ENCODE peak calls at places on chromosomes 7 and 10, in five cellular contexts. One of them, this sample, is unnamed.

GRCh38 chr7:46515844-46516590 is 594.9 kb upstream of the IGFBP3 start:
- DNase-seq in A549: no peak
- DNase-seq in psoas muscle: no peak
- DNase-seq in transverse colon: no peak
- DNase-seq in tibial artery: no peak
- DNase-seq in this sample: no peak

GRCh38 chr10:20993387-20994170 is 96.5 kb upstream of the NEBL start:
- DNase-seq in tibial artery: no peak
- DNase-seq in A549: no peak
- DNase-seq in transverse colon: no peak
- DNase-seq in psoas muscle: no peak
- DNase-seq in this sample: no peak

GRCh38 chr10:95501203-95502094 is 59.7 kb downstream of the SORBS1 start:
- DNase-seq in A549: no peak
- DNase-seq in psoas muscle: no peak
- DNase-seq in tibial artery: no peak
- DNase-seq in transverse colon: no peak
- DNase-seq in this sample: no peak

GRCh38 chr10:127534074-127534473 is 15.0 kb upstream of the NPS start:
- DNase-seq in tibial artery: no peak
- DNase-seq in transverse colon: no peak
- DNase-seq in psoas muscle: no peak
- DNase-seq in A549: no peak
- DNase-seq in this sample: no peak

GRCh38 chr10:29102233-29102632 is 186.6 kb upstream of the LYZL1 start:
- DNase-seq in transverse colon: no peak
- DNase-seq in tibial artery: no peak
- DNase-seq in A549: no peak
- DNase-seq in psoas muscle: no peak
- DNase-seq in this sample: no peak

GRCh38 chr10:103265712-103266329 is 11.1 kb upstream of the INA start:
- DNase-seq in A549: peak; percentile 25
- DNase-seq in transverse colon: peak; percentile 50
- DNase-seq in tibial artery: peak; percentile 56
- DNase-seq in psoas muscle: peak; percentile 23
- DNase-seq in this sample: no peak

GRCh38 chr7:7799138-7799537 is 80.7 kb upstream of the RPA3 start:
- DNase-seq in A549: peak; percentile 33
- DNase-seq in psoas muscle: no peak
- DNase-seq in tibial artery: no peak
- DNase-seq in transverse colon: no peak
- DNase-seq in this sample: no peak

GRCh38 chr10:103678104-103678526 is 177.3 kb downstream of the SH3PXD2A start:
- DNase-seq in A549: no peak
- DNase-seq in tibial artery: peak; percentile 76
- DNase-seq in transverse colon: peak; percentile 87
- DNase-seq in psoas muscle: peak; percentile 79
- DNase-seq in this sample: no peak

GRCh38 chr10:43204394-43204942 is 62.4 kb downstream of the RASGEF1A start:
- DNase-seq in psoas muscle: no peak
- DNase-seq in transverse colon: no peak
- DNase-seq in tibial artery: peak; percentile 15
- DNase-seq in A549: no peak
- DNase-seq in this sample: no peak

GRCh38 chr10:117457932-117458331 is 82.7 kb upstream of the PDZD8 start:
- DNase-seq in psoas muscle: no peak
- DNase-seq in A549: no peak
- DNase-seq in tibial artery: peak; percentile 27
- DNase-seq in transverse colon: no peak
- DNase-seq in this sample: no peak

GRCh38 chr10:17547026-17547425 is 70.1 kb downstream of the HACD1 start:
- DNase-seq in transverse colon: no peak
- DNase-seq in tibial artery: no peak
- DNase-seq in psoas muscle: no peak
- DNase-seq in A549: no peak
- DNase-seq in this sample: no peak

GRCh38 chr7:152883858-152884257 is 124.3 kb downstream of the ACTR3B start:
- DNase-seq in psoas muscle: no peak
- DNase-seq in tibial artery: no peak
- DNase-seq in A549: no peak
- DNase-seq in transverse colon: no peak
- DNase-seq in this sample: no peak

GRCh38 chr10:65358565-65358964 is 1567.3 kb upstream of the LRRTM3 start:
- DNase-seq in tibial artery: no peak
- DNase-seq in transverse colon: no peak
- DNase-seq in psoas muscle: no peak
- DNase-seq in A549: no peak
- DNase-seq in this sample: no peak

GRCh38 chr7:141541375-141541774 is 9.8 kb upstream of the AGK start:
- DNase-seq in A549: no peak
- DNase-seq in tibial artery: no peak
- DNase-seq in psoas muscle: no peak
- DNase-seq in transverse colon: no peak
- DNase-seq in this sample: no peak

GRCh38 chr7:91514591-91514990 is 250.4 kb downstream of the FZD1 start:
- DNase-seq in A549: no peak
- DNase-seq in tibial artery: no peak
- DNase-seq in psoas muscle: no peak
- DNase-seq in transverse colon: no peak
- DNase-seq in this sample: no peak

GRCh38 chr10:59892697-59893096 is 13.7 kb downstream of the CCDC6 start:
- DNase-seq in tibial artery: peak; percentile 53
- DNase-seq in A549: no peak
- DNase-seq in psoas muscle: no peak
- DNase-seq in transverse colon: no peak
- DNase-seq in this sample: peak; percentile 13

GRCh38 chr7:41921453-41921912 is 218.6 kb upstream of the INHBA start:
- DNase-seq in A549: no peak
- DNase-seq in psoas muscle: no peak
- DNase-seq in transverse colon: no peak
- DNase-seq in tibial artery: peak; percentile 50
- DNase-seq in this sample: no peak

GRCh38 chr7:134317434-134317833 is 704 bp upstream of the SLC35B4 start:
- DNase-seq in A549: no peak
- DNase-seq in psoas muscle: no peak
- DNase-seq in tibial artery: no peak
- DNase-seq in transverse colon: no peak
- DNase-seq in this sample: no peak

GRCh38 chr7:42137941-42138340 is 99.1 kb downstream of the GLI3 start:
- DNase-seq in transverse colon: no peak
- DNase-seq in tibial artery: no peak
- DNase-seq in psoas muscle: no peak
- DNase-seq in A549: no peak
- DNase-seq in this sample: no peak

GRCh38 chr7:99473315-99473596 is 566 bp downstream of the ZNF789 start:
- DNase-seq in psoas muscle: no peak
- DNase-seq in transverse colon: peak; percentile 26
- DNase-seq in A549: peak; percentile 52
- DNase-seq in tibial artery: no peak
- DNase-seq in this sample: no peak

GRCh38 chr7:97819161-97819560 is 53.0 kb downstream of the ASNS start:
- DNase-seq in transverse colon: no peak
- DNase-seq in A549: no peak
- DNase-seq in tibial artery: no peak
- DNase-seq in psoas muscle: no peak
- DNase-seq in this sample: no peak

GRCh38 chr7:2157473-2158279 is 75.1 kb downstream of the MAD1L1 start:
- DNase-seq in psoas muscle: peak; percentile 56
- DNase-seq in transverse colon: peak; percentile 73
- DNase-seq in A549: no peak
- DNase-seq in tibial artery: peak; percentile 65
- DNase-seq in this sample: no peak

GRCh38 chr7:68547181-68547580 is 1051.1 kb upstream of the AUTS2 start:
- DNase-seq in tibial artery: no peak
- DNase-seq in A549: no peak
- DNase-seq in psoas muscle: no peak
- DNase-seq in transverse colon: no peak
- DNase-seq in this sample: no peak

GRCh38 chr10:50928190-50928552 is 42.7 kb upstream of the A1CF start:
- DNase-seq in psoas muscle: no peak
- DNase-seq in tibial artery: no peak
- DNase-seq in transverse colon: no peak
- DNase-seq in A549: no peak
- DNase-seq in this sample: no peak

GRCh38 chr10:23696476-23696875 is 257.6 kb downstream of the OTUD1 start:
- DNase-seq in A549: no peak
- DNase-seq in transverse colon: no peak
- DNase-seq in psoas muscle: no peak
- DNase-seq in tibial artery: no peak
- DNase-seq in this sample: no peak

GRCh38 chr7:157439761-157440160 is 103.0 kb downstream of the DNAJB6 start:
- DNase-seq in tibial artery: no peak
- DNase-seq in A549: no peak
- DNase-seq in psoas muscle: no peak
- DNase-seq in transverse colon: no peak
- DNase-seq in this sample: no peak

GRCh38 chr10:125125951-125126735 is 34.2 kb downstream of the CTBP2 start:
- DNase-seq in transverse colon: no peak
- DNase-seq in psoas muscle: no peak
- DNase-seq in A549: no peak
- DNase-seq in tibial artery: no peak
- DNase-seq in this sample: no peak

GRCh38 chr10:7438196-7438986 is 27.6 kb upstream of the SFMBT2 start:
- DNase-seq in A549: no peak
- DNase-seq in psoas muscle: no peak
- DNase-seq in transverse colon: no peak
- DNase-seq in tibial artery: no peak
- DNase-seq in this sample: no peak

GRCh38 chr7:77313876-77314480 is 102.2 kb downstream of the GSAP start:
- DNase-seq in transverse colon: no peak
- DNase-seq in A549: no peak
- DNase-seq in psoas muscle: no peak
- DNase-seq in tibial artery: no peak
- DNase-seq in this sample: no peak
- H3K4me1 ChIP-seq in transverse colon: peaks cover 8% of the 10 kb centered on the region
- H3K4me1 ChIP-seq in A549: no peaks in the 10 kb centered on the region
- H3K4me1 ChIP-seq in psoas muscle: peaks cover 4% of the 10 kb centered on the region
- H3K4me1 ChIP-seq in tibial artery: peaks cover 17% of the 10 kb centered on the region
- H3K4me1 ChIP-seq in this sample: peaks cover 4% of the 10 kb centered on the region

DNA sequence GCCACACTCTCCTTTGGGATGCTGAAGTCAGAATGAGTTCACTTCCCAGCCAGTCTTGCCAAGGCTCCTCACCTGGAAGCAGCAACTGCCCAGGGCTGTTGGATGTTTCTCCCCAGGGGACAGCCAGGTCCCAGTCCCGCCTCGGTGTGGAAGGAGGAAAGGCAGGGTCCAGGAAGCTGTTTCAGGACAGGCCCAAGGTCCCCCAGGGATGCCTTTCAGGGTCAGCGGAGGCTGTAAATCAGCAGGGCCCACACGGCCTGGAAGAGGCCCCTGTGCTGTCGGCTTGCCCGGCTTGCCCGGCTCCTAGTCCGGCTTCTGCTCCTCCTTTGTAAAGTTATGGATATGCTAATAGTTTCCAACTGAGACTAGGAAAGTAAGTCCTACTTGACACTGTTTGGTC is 10.3 kb downstream of the IKZF1 start:
- DNase-seq in transverse colon: no peak
- DNase-seq in A549: no peak
- DNase-seq in psoas muscle: no peak
- DNase-seq in tibial artery: no peak
- DNase-seq in this sample: no peak
- H3K4me1 ChIP-seq in transverse colon: no peaks in the 10 kb centered on the region
- H3K4me1 ChIP-seq in A549: no peaks in the 10 kb centered on the region
- H3K4me1 ChIP-seq in psoas muscle: no peaks in the 10 kb centered on the region
- H3K4me1 ChIP-seq in tibial artery: no peaks in the 10 kb centered on the region
- H3K4me1 ChIP-seq in this sample: no peaks in the 10 kb centered on the region

DNA sequence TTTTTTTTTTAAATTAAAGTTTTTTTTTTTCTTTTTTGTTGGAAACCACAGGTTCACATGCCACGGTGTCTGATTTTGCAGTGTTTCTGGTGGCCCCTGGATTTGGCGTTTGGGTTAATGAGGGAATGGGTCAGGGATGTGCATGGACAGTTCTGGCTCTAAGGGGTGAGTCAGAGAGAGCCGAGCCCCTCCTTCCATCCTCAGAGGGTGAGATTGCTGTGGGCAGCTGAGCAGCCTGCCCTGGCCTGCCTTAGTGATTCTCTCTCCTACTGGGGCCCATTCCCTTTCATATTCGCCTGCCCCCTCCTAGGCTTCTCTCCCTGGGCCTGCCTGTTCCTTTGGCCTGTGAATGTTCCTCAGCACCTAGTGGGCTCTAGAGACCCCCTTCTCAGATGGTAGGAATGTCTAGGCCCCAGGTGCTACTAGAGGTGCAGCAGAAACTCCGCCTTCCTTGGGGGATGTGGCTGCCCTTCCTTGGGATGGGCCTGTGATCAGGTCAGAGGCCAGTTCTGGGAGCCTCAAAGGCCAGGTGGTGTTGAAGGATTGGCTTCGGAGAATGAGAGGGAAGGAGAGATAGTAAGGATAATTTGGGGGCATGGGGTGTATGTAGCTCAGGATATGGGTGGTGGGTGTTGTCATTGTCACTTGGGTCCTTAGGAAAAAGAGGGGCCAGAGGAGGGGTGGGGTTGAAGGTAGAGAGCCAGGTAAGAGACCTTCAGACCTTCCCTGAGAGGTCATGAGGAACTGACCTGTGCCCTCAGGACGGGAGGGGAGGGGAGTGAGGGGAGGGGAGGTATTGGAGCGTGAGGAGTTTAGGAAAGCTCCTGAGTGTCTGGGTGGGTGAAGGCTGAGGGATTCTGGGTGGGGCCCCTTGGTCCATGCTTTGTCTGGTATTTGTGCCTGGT is 19.8 kb downstream of the TSPAN14 start:
- DNase-seq in transverse colon: no peak
- DNase-seq in A549: no peak
- DNase-seq in tibial artery: no peak
- DNase-seq in psoas muscle: no peak
- DNase-seq in this sample: no peak
- H3K4me1 ChIP-seq in transverse colon: peaks cover 12% of the 10 kb centered on the region
- H3K4me1 ChIP-seq in A549: peaks cover 89% of the 10 kb centered on the region
- H3K4me1 ChIP-seq in tibial artery: peaks cover 18% of the 10 kb centered on the region
- H3K4me1 ChIP-seq in psoas muscle: peaks cover 20% of the 10 kb centered on the region
- H3K4me1 ChIP-seq in this sample: peaks cover 78% of the 10 kb centered on the region

DNA sequence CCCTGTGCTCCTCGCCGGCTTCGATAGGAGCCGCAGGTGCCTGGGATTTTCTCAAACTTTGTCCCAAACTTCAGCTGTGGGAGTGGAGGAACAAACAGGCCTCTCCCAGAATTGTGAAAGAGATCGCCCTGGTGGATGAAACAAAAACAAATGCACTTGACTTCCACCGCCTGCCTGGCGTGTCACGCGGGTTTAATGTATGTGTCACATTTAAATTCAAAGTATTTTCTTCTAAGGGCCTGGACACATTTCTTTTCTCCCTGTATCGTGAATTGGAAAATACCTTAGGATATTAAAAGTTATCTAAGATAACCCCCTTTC is 694 bp upstream of the WASL start:
- DNase-seq in A549: peak; percentile 84
- DNase-seq in psoas muscle: peak; percentile 33
- DNase-seq in transverse colon: no peak
- DNase-seq in tibial artery: peak; percentile 42
- DNase-seq in this sample: no peak
- H3K4me1 ChIP-seq in A549: peaks cover 40% of the 10 kb centered on the region
- H3K4me1 ChIP-seq in psoas muscle: peaks cover 42% of the 10 kb centered on the region
- H3K4me1 ChIP-seq in transverse colon: peaks cover 20% of the 10 kb centered on the region
- H3K4me1 ChIP-seq in tibial artery: peaks cover 56% of the 10 kb centered on the region
- H3K4me1 ChIP-seq in this sample: peaks cover 34% of the 10 kb centered on the region

This sample was measured in upper lobe of left lung.